ENCODE peak calls at places on chromosomes 6 and 20, in eight cellular contexts. One of them, this sample, is unnamed.

GRCh38 chr6:118768904-118769325 is 117.5 kb upstream of the CEP85L start:
- DNase-seq in fibroblast of pulmonary artery: peak; percentile 24
- DNase-seq in RWPE1: no peak
- DNase-seq in adrenal gland: no peak
- DNase-seq in AG04450: no peak
- DNase-seq in brain microvascular endothelial cell: no peak
- DNase-seq in left lung: no peak
- DNase-seq in HFF-Myc: no peak
- DNase-seq in this sample: no peak

GRCh38 chr6:123745877-123746276 is 57.8 kb upstream of the NKAIN2 start:
- DNase-seq in left lung: no peak
- DNase-seq in HFF-Myc: no peak
- DNase-seq in fibroblast of pulmonary artery: peak; percentile 20
- DNase-seq in AG04450: no peak
- DNase-seq in adrenal gland: peak; percentile 1
- DNase-seq in RWPE1: peak; percentile 23
- DNase-seq in brain microvascular endothelial cell: peak; percentile 56
- DNase-seq in this sample: no peak

GRCh38 chr20:19737025-19737424 is 21.0 kb upstream of the RIN2 start:
- DNase-seq in adrenal gland: peak; percentile 34
- DNase-seq in fibroblast of pulmonary artery: peak; percentile 79
- DNase-seq in RWPE1: peak; percentile 81
- DNase-seq in HFF-Myc: no peak
- DNase-seq in brain microvascular endothelial cell: peak; percentile 32
- DNase-seq in AG04450: no peak
- DNase-seq in left lung: no peak
- DNase-seq in this sample: no peak

GRCh38 chr20:63305393-63305792 is 12.4 kb downstream of the COL20A1 start:
- DNase-seq in RWPE1: no peak
- DNase-seq in brain microvascular endothelial cell: no peak
- DNase-seq in left lung: peak; percentile 57
- DNase-seq in fibroblast of pulmonary artery: no peak
- DNase-seq in HFF-Myc: no peak
- DNase-seq in AG04450: no peak
- DNase-seq in adrenal gland: no peak
- DNase-seq in this sample: no peak

GRCh38 chr6:101391772-101392560 is 1.5 kb upstream of the GRIK2 start:
- DNase-seq in HFF-Myc: no peak
- DNase-seq in adrenal gland: no peak
- DNase-seq in RWPE1: no peak
- DNase-seq in fibroblast of pulmonary artery: no peak
- DNase-seq in brain microvascular endothelial cell: no peak
- DNase-seq in AG04450: no peak
- DNase-seq in left lung: peak; percentile 37
- DNase-seq in this sample: no peak

GRCh38 chr6:159532155-159532554 is 160.9 kb downstream of the SOD2 start:
- DNase-seq in left lung: no peak
- DNase-seq in fibroblast of pulmonary artery: no peak
- DNase-seq in adrenal gland: no peak
- DNase-seq in HFF-Myc: no peak
- DNase-seq in brain microvascular endothelial cell: no peak
- DNase-seq in RWPE1: no peak
- DNase-seq in AG04450: no peak
- DNase-seq in this sample: no peak

GRCh38 chr6:80331522-80331921 is 225.1 kb downstream of the BCKDHB start:
- DNase-seq in HFF-Myc: no peak
- DNase-seq in brain microvascular endothelial cell: no peak
- DNase-seq in RWPE1: no peak
- DNase-seq in fibroblast of pulmonary artery: no peak
- DNase-seq in AG04450: no peak
- DNase-seq in adrenal gland: no peak
- DNase-seq in left lung: no peak
- DNase-seq in this sample: no peak

GRCh38 chr6:167863897-167864296 is 37.2 kb downstream of the AFDN start:
- DNase-seq in adrenal gland: no peak
- DNase-seq in fibroblast of pulmonary artery: no peak
- DNase-seq in HFF-Myc: no peak
- DNase-seq in RWPE1: no peak
- DNase-seq in left lung: no peak
- DNase-seq in brain microvascular endothelial cell: no peak
- DNase-seq in AG04450: no peak
- DNase-seq in this sample: no peak

GRCh38 chr6:156197513-156197912 is 579.7 kb upstream of the ARID1B start:
- DNase-seq in HFF-Myc: no peak
- DNase-seq in left lung: no peak
- DNase-seq in fibroblast of pulmonary artery: no peak
- DNase-seq in brain microvascular endothelial cell: no peak
- DNase-seq in RWPE1: no peak
- DNase-seq in adrenal gland: no peak
- DNase-seq in AG04450: no peak
- DNase-seq in this sample: no peak

GRCh38 chr6:111534366-111534765 is 51.3 kb upstream of the REV3L start:
- DNase-seq in brain microvascular endothelial cell: no peak
- DNase-seq in HFF-Myc: peak; percentile 47
- DNase-seq in adrenal gland: peak; percentile 70
- DNase-seq in RWPE1: peak; percentile 32
- DNase-seq in fibroblast of pulmonary artery: peak; percentile 65
- DNase-seq in AG04450: no peak
- DNase-seq in left lung: no peak
- DNase-seq in this sample: no peak

GRCh38 chr20:17735206-17735804 is 35.5 kb downstream of the BANF2 start:
- DNase-seq in adrenal gland: peak; percentile 43
- DNase-seq in fibroblast of pulmonary artery: peak; percentile 48
- DNase-seq in HFF-Myc: no peak
- DNase-seq in AG04450: peak; percentile 15
- DNase-seq in left lung: no peak
- DNase-seq in RWPE1: peak; percentile 38
- DNase-seq in brain microvascular endothelial cell: peak; percentile 55
- DNase-seq in this sample: no peak

GRCh38 chr20:31394900-31395299 is 4.5 kb upstream of the DEFB119 start:
- DNase-seq in RWPE1: no peak
- DNase-seq in adrenal gland: no peak
- DNase-seq in fibroblast of pulmonary artery: no peak
- DNase-seq in AG04450: no peak
- DNase-seq in brain microvascular endothelial cell: no peak
- DNase-seq in HFF-Myc: no peak
- DNase-seq in left lung: no peak
- DNase-seq in this sample: no peak

GRCh38 chr6:122399348-122400120 is at the start of gene HSF2:
- DNase-seq in AG04450: peak; percentile 98
- DNase-seq in brain microvascular endothelial cell: peak; percentile 98
- DNase-seq in adrenal gland: peak; percentile 98
- DNase-seq in RWPE1: peak; percentile 96
- DNase-seq in left lung: peak; percentile 97
- DNase-seq in HFF-Myc: peak; percentile 90
- DNase-seq in fibroblast of pulmonary artery: peak; percentile 98
- DNase-seq in this sample: peak; percentile 97
- TF ChIP-seq CTCF in AG04450: peak; percentile 29
- TF ChIP-seq CTCF in brain microvascular endothelial cell: peak; percentile 50
- TF ChIP-seq CTCF in adrenal gland: no peak
- TF ChIP-seq CTCF in RWPE1: no peak
- TF ChIP-seq CTCF in left lung: peak; percentile 18
- TF ChIP-seq CTCF in HFF-Myc: no peak
- TF ChIP-seq CTCF in fibroblast of pulmonary artery: peak; percentile 23
- TF ChIP-seq CTCF in this sample: peak; percentile 53

DNA sequence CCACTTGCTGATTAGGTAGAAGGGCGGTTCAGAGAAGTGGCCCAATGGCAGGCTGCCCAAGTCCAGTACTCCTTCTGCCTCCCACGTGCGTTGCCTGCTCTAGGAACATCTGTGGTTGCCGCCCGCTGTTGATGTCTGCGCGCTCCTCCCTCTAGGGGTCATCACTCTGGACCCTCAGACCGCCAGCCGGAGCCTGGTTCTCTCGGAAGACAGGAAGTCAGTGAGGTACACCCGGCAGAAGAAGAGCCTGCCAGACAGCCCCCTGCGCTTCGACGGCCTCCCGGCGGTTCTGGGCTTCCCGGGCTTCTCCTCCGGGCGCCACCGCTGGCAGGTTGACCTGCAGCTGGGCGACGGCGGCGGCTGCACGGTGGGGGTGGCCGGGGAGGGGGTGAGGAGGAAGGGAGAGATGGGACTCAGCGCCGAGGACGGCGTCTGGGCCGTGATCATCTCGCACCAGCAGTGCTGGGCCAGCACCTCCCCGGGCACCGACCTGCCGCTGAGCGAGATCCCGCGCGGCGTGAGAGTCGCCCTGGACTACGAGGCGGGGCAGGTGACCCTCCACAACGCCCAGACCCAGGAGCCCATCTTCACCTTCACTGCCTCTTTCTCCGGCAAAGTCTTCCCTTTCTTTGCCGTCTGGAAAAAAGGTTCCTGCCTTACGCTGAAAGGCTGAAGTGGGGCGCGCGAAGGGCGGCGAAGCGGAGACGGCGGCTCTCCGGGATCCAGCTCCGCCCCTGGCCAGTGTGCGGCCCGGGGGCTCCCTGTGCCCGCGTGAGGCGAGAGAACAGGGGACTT is 8.5 kb downstream of the TRIM15 start:
- DNase-seq in adrenal gland: no peak
- DNase-seq in fibroblast of pulmonary artery: no peak
- DNase-seq in left lung: peak; percentile 78
- DNase-seq in RWPE1: no peak
- DNase-seq in brain microvascular endothelial cell: peak; percentile 14
- DNase-seq in AG04450: no peak
- DNase-seq in HFF-Myc: no peak
- DNase-seq in this sample: no peak
- TF ChIP-seq CTCF in adrenal gland: no peak
- TF ChIP-seq CTCF in fibroblast of pulmonary artery: no peak
- TF ChIP-seq CTCF in left lung: no peak
- TF ChIP-seq CTCF in RWPE1: no peak
- TF ChIP-seq CTCF in brain microvascular endothelial cell: no peak
- TF ChIP-seq CTCF in AG04450: no peak
- TF ChIP-seq CTCF in HFF-Myc: peak; percentile 14
- TF ChIP-seq CTCF in this sample: no peak

GRCh38 chr6:39812853-39813533 is 20.8 kb downstream of the DAAM2 start:
- DNase-seq in brain microvascular endothelial cell: no peak
- DNase-seq in left lung: no peak
- DNase-seq in RWPE1: no peak
- DNase-seq in fibroblast of pulmonary artery: peak; percentile 83
- DNase-seq in HFF-Myc: peak; percentile 83
- DNase-seq in adrenal gland: no peak
- DNase-seq in AG04450: no peak
- DNase-seq in this sample: no peak
- TF ChIP-seq CTCF in brain microvascular endothelial cell: peak; percentile 52
- TF ChIP-seq CTCF in left lung: no peak
- TF ChIP-seq CTCF in RWPE1: no peak
- TF ChIP-seq CTCF in fibroblast of pulmonary artery: peak; percentile 14
- TF ChIP-seq CTCF in HFF-Myc: peak; percentile 30
- TF ChIP-seq CTCF in adrenal gland: peak; percentile 20
- TF ChIP-seq CTCF in AG04450: peak; percentile 31
- TF ChIP-seq CTCF in this sample: no peak

GRCh38 chr20:25309395-25310267 is 61.7 kb downstream of the PYGB start:
- DNase-seq in HFF-Myc: no peak
- DNase-seq in adrenal gland: peak; percentile 79
- DNase-seq in fibroblast of pulmonary artery: peak; percentile 50
- DNase-seq in brain microvascular endothelial cell: peak; percentile 87
- DNase-seq in AG04450: no peak
- DNase-seq in left lung: peak; percentile 77
- DNase-seq in RWPE1: peak; percentile 50
- DNase-seq in this sample: no peak

GRCh38 chr20:25308083-25308491 is 60.2 kb downstream of the PYGB start:
- DNase-seq in fibroblast of pulmonary artery: no peak
- DNase-seq in left lung: peak; percentile 72
- DNase-seq in RWPE1: no peak
- DNase-seq in HFF-Myc: no peak
- DNase-seq in brain microvascular endothelial cell: no peak
- DNase-seq in AG04450: no peak
- DNase-seq in adrenal gland: no peak
- DNase-seq in this sample: no peak

GRCh38 chr20:25308671-25309394 is 60.9 kb downstream of the PYGB start:
- DNase-seq in fibroblast of pulmonary artery: peak; percentile 52
- DNase-seq in left lung: peak; percentile 82
- DNase-seq in brain microvascular endothelial cell: peak; percentile 81
- DNase-seq in RWPE1: no peak
- DNase-seq in adrenal gland: no peak
- DNase-seq in AG04450: no peak
- DNase-seq in HFF-Myc: no peak
- DNase-seq in this sample: no peak

GRCh38 chr20:25310921-25311728 is 63.2 kb downstream of the PYGB start:
- DNase-seq in RWPE1: no peak
- DNase-seq in left lung: no peak
- DNase-seq in AG04450: peak; percentile 58
- DNase-seq in HFF-Myc: no peak
- DNase-seq in fibroblast of pulmonary artery: peak; percentile 50
- DNase-seq in adrenal gland: no peak
- DNase-seq in brain microvascular endothelial cell: peak; percentile 69
- DNase-seq in this sample: peak; percentile 38

DNA sequence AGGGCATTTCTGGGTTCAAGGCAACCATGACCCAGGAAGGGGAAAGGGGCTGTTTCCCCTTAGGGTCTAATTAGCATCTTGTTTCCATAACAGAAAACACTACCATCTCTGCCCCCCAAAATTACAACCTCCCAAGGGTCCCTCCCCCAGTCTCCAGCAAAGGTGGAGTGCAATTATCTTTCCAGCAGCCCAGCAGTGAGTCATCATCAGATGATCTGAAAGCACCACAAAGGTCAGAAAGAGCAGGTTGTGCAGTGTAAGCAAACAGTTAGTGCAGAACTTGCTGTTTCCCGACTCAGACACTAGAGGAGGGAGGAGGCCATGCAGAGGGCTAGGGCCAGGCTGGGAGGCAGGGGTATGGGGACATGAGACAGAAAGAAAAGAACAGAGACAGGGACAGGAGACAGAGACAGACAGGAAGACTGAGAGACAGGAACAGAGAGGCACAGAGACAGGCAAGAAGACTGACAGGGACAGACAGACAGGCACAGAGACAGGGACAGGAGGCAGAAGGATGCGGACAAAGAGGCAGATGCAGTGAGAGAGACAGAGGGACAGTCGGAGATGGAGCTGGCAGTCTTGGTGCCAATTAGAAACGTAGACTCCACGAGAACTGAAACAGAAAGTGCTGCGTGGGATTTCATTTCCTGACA is 62.5 kb downstream of the PYGB start:
- DNase-seq in HFF-Myc: peak; percentile 87
- DNase-seq in AG04450: peak; percentile 82
- DNase-seq in adrenal gland: peak; percentile 87
- DNase-seq in left lung: peak; percentile 78
- DNase-seq in fibroblast of pulmonary artery: peak; percentile 64
- DNase-seq in RWPE1: peak; percentile 88
- DNase-seq in brain microvascular endothelial cell: peak; percentile 93
- DNase-seq in this sample: peak; percentile 87
- TF ChIP-seq CTCF in HFF-Myc: peak; percentile 75
- TF ChIP-seq CTCF in AG04450: peak; percentile 84
- TF ChIP-seq CTCF in adrenal gland: peak; percentile 82
- TF ChIP-seq CTCF in left lung: peak; percentile 14
- TF ChIP-seq CTCF in fibroblast of pulmonary artery: peak; percentile 69
- TF ChIP-seq CTCF in RWPE1: peak; percentile 87
- TF ChIP-seq CTCF in brain microvascular endothelial cell: peak; percentile 84
- TF ChIP-seq CTCF in this sample: peak; percentile 91

GRCh38 chr6:113092795-113093194 is 745.7 kb downstream of the RFPL4B start:
- DNase-seq in RWPE1: no peak
- DNase-seq in AG04450: no peak
- DNase-seq in adrenal gland: no peak
- DNase-seq in brain microvascular endothelial cell: no peak
- DNase-seq in left lung: no peak
- DNase-seq in HFF-Myc: no peak
- DNase-seq in fibroblast of pulmonary artery: no peak
- DNase-seq in this sample: no peak
- TF ChIP-seq CTCF in RWPE1: no peak
- TF ChIP-seq CTCF in AG04450: no peak
- TF ChIP-seq CTCF in adrenal gland: no peak
- TF ChIP-seq CTCF in brain microvascular endothelial cell: no peak
- TF ChIP-seq CTCF in left lung: no peak
- TF ChIP-seq CTCF in HFF-Myc: no peak
- TF ChIP-seq CTCF in fibroblast of pulmonary artery: no peak
- TF ChIP-seq CTCF in this sample: no peak

This sample was measured in Caco-2.